ENCODE peak calls at places on chromosome 12, in eight cellular contexts. One of them, this sample, is unnamed.

GRCh38 chr12:62537544-62537943 is 70.9 kb downstream of the MON2 start:
- DNase-seq in PC-3: peak
- DNase-seq in fibroblast of the aortic adventitia: peak
- DNase-seq in heart left ventricle: peak
- DNase-seq in GM12865: no peak
- DNase-seq in choroid plexus epithelial cell: peak
- DNase-seq in OCI-LY7: no peak
- DNase-seq in Panc1: no peak
- DNase-seq in this sample: peak

GRCh38 chr12:84191779-84192178 is 720.8 kb downstream of the SLC6A15 start:
- DNase-seq in GM12865: no peak
- DNase-seq in heart left ventricle: no peak
- DNase-seq in PC-3: no peak
- DNase-seq in Panc1: no peak
- DNase-seq in OCI-LY7: no peak
- DNase-seq in choroid plexus epithelial cell: no peak
- DNase-seq in fibroblast of the aortic adventitia: no peak
- DNase-seq in this sample: no peak

GRCh38 chr12:62977419-62977818 is 42.5 kb upstream of the PPM1H start:
- DNase-seq in fibroblast of the aortic adventitia: no peak
- DNase-seq in Panc1: no peak
- DNase-seq in OCI-LY7: no peak
- DNase-seq in PC-3: peak
- DNase-seq in heart left ventricle: no peak
- DNase-seq in choroid plexus epithelial cell: peak
- DNase-seq in GM12865: no peak
- DNase-seq in this sample: no peak

GRCh38 chr12:65199604-65200003 is 30.2 kb downstream of the LEMD3 start:
- DNase-seq in Panc1: no peak
- DNase-seq in PC-3: no peak
- DNase-seq in fibroblast of the aortic adventitia: no peak
- DNase-seq in GM12865: no peak
- DNase-seq in choroid plexus epithelial cell: no peak
- DNase-seq in OCI-LY7: no peak
- DNase-seq in heart left ventricle: no peak
- DNase-seq in this sample: no peak

GRCh38 chr12:108099085-108099484 is 30.0 kb upstream of the WSCD2 start:
- DNase-seq in PC-3: peak
- DNase-seq in fibroblast of the aortic adventitia: no peak
- DNase-seq in Panc1: no peak
- DNase-seq in GM12865: peak
- DNase-seq in choroid plexus epithelial cell: peak
- DNase-seq in heart left ventricle: no peak
- DNase-seq in OCI-LY7: no peak
- DNase-seq in this sample: no peak

GRCh38 chr12:113207621-113208040 is 13.6 kb upstream of the TPCN1 start:
- DNase-seq in GM12865: peak
- DNase-seq in choroid plexus epithelial cell: peak
- DNase-seq in heart left ventricle: no peak
- DNase-seq in Panc1: no peak
- DNase-seq in OCI-LY7: peak
- DNase-seq in fibroblast of the aortic adventitia: no peak
- DNase-seq in PC-3: no peak
- DNase-seq in this sample: no peak

GRCh38 chr12:69475237-69475984 is 5.2 kb downstream of the FRS2 start:
- DNase-seq in GM12865: no peak
- DNase-seq in choroid plexus epithelial cell: peak
- DNase-seq in fibroblast of the aortic adventitia: peak
- DNase-seq in OCI-LY7: no peak
- DNase-seq in PC-3: no peak
- DNase-seq in Panc1: no peak
- DNase-seq in heart left ventricle: peak
- DNase-seq in this sample: peak

GRCh38 chr12:72102150-72102549 is 163.5 kb downstream of the TPH2 start:
- DNase-seq in GM12865: no peak
- DNase-seq in PC-3: no peak
- DNase-seq in choroid plexus epithelial cell: no peak
- DNase-seq in heart left ventricle: no peak
- DNase-seq in OCI-LY7: no peak
- DNase-seq in Panc1: no peak
- DNase-seq in fibroblast of the aortic adventitia: no peak
- DNase-seq in this sample: no peak

GRCh38 chr12:75816892-75817291 is 214.7 kb downstream of the PHLDA1 start:
- DNase-seq in GM12865: no peak
- DNase-seq in heart left ventricle: no peak
- DNase-seq in Panc1: no peak
- DNase-seq in PC-3: peak
- DNase-seq in OCI-LY7: peak
- DNase-seq in fibroblast of the aortic adventitia: peak
- DNase-seq in choroid plexus epithelial cell: peak
- DNase-seq in this sample: peak

GRCh38 chr12:119668315-119668651 is 350 bp downstream of the PRKAB1 start:
- DNase-seq in GM12865: no peak
- DNase-seq in Panc1: no peak
- DNase-seq in fibroblast of the aortic adventitia: peak
- DNase-seq in heart left ventricle: no peak
- DNase-seq in choroid plexus epithelial cell: peak
- DNase-seq in PC-3: peak
- DNase-seq in OCI-LY7: peak
- DNase-seq in this sample: no peak

GRCh38 chr12:22477166-22477893 is 67.0 kb downstream of the C2CD5 start:
- DNase-seq in Panc1: no peak
- DNase-seq in PC-3: no peak
- DNase-seq in heart left ventricle: no peak
- DNase-seq in OCI-LY7: no peak
- DNase-seq in fibroblast of the aortic adventitia: peak
- DNase-seq in GM12865: no peak
- DNase-seq in choroid plexus epithelial cell: peak
- DNase-seq in this sample: peak

GRCh38 chr12:89448951-89449371 is 75.6 kb downstream of the GALNT4 start:
- DNase-seq in GM12865: no peak
- DNase-seq in choroid plexus epithelial cell: peak
- DNase-seq in OCI-LY7: no peak
- DNase-seq in heart left ventricle: no peak
- DNase-seq in fibroblast of the aortic adventitia: no peak
- DNase-seq in Panc1: no peak
- DNase-seq in PC-3: peak
- DNase-seq in this sample: peak

GRCh38 chr12:128408669-128409068 is 141.7 kb downstream of the TMEM132C start:
- DNase-seq in Panc1: no peak
- DNase-seq in fibroblast of the aortic adventitia: no peak
- DNase-seq in heart left ventricle: no peak
- DNase-seq in GM12865: no peak
- DNase-seq in choroid plexus epithelial cell: no peak
- DNase-seq in OCI-LY7: no peak
- DNase-seq in PC-3: no peak
- DNase-seq in this sample: no peak

GRCh38 chr12:13362260-13362841 is 165.8 kb downstream of the EMP1 start:
- DNase-seq in fibroblast of the aortic adventitia: peak
- DNase-seq in GM12865: peak
- DNase-seq in PC-3: peak
- DNase-seq in OCI-LY7: peak
- DNase-seq in Panc1: peak
- DNase-seq in heart left ventricle: peak
- DNase-seq in choroid plexus epithelial cell: peak
- DNase-seq in this sample: peak

GRCh38 chr12:123120452-123121166 is 30.3 kb downstream of the PITPNM2 start:
- DNase-seq in GM12865: peak
- DNase-seq in heart left ventricle: peak
- DNase-seq in fibroblast of the aortic adventitia: no peak
- DNase-seq in PC-3: peak
- DNase-seq in OCI-LY7: no peak
- DNase-seq in choroid plexus epithelial cell: no peak
- DNase-seq in Panc1: no peak
- DNase-seq in this sample: no peak

GRCh38 chr12:51838762-51839161 is 9.8 kb downstream of the FIGNL2 start:
- DNase-seq in heart left ventricle: no peak
- DNase-seq in OCI-LY7: no peak
- DNase-seq in GM12865: no peak
- DNase-seq in fibroblast of the aortic adventitia: no peak
- DNase-seq in choroid plexus epithelial cell: no peak
- DNase-seq in PC-3: no peak
- DNase-seq in Panc1: no peak
- DNase-seq in this sample: no peak

GRCh38 chr12:47307680-47308399 is 228.1 kb upstream of the AMIGO2 start:
- DNase-seq in OCI-LY7: peak
- DNase-seq in heart left ventricle: no peak
- DNase-seq in fibroblast of the aortic adventitia: peak
- DNase-seq in Panc1: peak
- DNase-seq in GM12865: peak
- DNase-seq in PC-3: peak
- DNase-seq in choroid plexus epithelial cell: peak
- DNase-seq in this sample: peak

GRCh38 chr12:46516933-46517578 is 144.5 kb upstream of the SLC38A2 start:
- DNase-seq in GM12865: peak
- DNase-seq in heart left ventricle: no peak
- DNase-seq in fibroblast of the aortic adventitia: no peak
- DNase-seq in Panc1: no peak
- DNase-seq in OCI-LY7: no peak
- DNase-seq in PC-3: no peak
- DNase-seq in choroid plexus epithelial cell: no peak
- DNase-seq in this sample: no peak

GRCh38 chr12:92139634-92140555 is 5.8 kb downstream of the BTG1 start:
- DNase-seq in choroid plexus epithelial cell: no peak
- DNase-seq in heart left ventricle: no peak
- DNase-seq in Panc1: no peak
- DNase-seq in fibroblast of the aortic adventitia: no peak
- DNase-seq in PC-3: peak
- DNase-seq in OCI-LY7: no peak
- DNase-seq in GM12865: peak
- DNase-seq in this sample: no peak

GRCh38 chr12:1500095-1500801 is 94.1 kb downstream of the FBXL14 start:
- DNase-seq in choroid plexus epithelial cell: peak
- DNase-seq in GM12865: no peak
- DNase-seq in Panc1: no peak
- DNase-seq in heart left ventricle: peak
- DNase-seq in PC-3: peak
- DNase-seq in OCI-LY7: no peak
- DNase-seq in fibroblast of the aortic adventitia: peak
- DNase-seq in this sample: peak

DNA sequence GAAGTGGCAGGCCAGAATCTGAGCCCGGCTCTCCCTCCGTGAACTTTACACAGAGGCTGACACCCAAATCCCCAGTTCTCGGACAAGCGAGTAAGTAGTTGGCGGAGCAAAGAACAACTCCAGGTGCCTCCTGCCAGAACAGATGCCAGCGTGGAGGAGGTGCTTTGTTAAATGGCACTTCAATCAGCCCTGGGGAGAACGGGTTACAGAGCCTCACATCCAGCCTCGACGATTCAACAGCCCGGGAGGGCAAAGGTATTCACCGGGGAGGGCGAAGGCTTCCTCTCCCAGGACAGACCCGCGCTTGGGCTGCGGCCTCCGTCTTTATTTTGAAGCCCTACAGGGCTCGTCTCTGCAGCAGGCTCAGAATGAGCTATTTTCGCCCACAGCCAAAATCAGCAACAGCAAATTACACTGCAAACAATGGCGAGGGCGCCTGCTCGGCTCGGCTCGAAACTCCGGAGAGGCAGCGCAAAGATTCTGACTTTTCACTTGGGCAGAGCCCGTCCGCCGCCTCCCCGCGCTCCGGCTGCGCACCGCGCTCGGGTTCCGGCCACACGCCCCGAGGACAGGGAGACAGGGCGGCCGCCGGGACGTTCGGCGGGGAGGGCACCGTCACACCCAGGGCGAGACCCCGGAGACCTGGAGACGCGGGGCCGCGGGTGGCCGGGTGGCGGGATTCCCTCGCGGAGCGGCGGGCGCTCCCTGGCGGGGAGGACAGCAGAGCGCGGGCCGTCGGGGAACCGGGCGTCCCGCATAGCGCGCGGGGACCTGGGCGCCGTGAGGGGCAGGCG is 811 bp downstream of the TMCC3 start:
- DNase-seq in GM12865: peak
- DNase-seq in OCI-LY7: no peak
- DNase-seq in PC-3: peak
- DNase-seq in heart left ventricle: peak
- DNase-seq in choroid plexus epithelial cell: peak
- DNase-seq in fibroblast of the aortic adventitia: peak
- DNase-seq in Panc1: no peak
- DNase-seq in this sample: peak
- TF ChIP-seq CTCF in GM12865: peak
- TF ChIP-seq CTCF in OCI-LY7: no peak
- TF ChIP-seq CTCF in PC-3: peak
- TF ChIP-seq CTCF in heart left ventricle: peak
- TF ChIP-seq CTCF in choroid plexus epithelial cell: peak
- TF ChIP-seq CTCF in fibroblast of the aortic adventitia: no peak
- TF ChIP-seq CTCF in Panc1: peak
- TF ChIP-seq CTCF in this sample: no peak

GRCh38 chr12:203462-204260 is 10.3 kb downstream of the SLC6A12 start:
- DNase-seq in Panc1: no peak
- DNase-seq in fibroblast of the aortic adventitia: no peak
- DNase-seq in GM12865: no peak
- DNase-seq in OCI-LY7: no peak
- DNase-seq in heart left ventricle: peak
- DNase-seq in PC-3: no peak
- DNase-seq in choroid plexus epithelial cell: no peak
- DNase-seq in this sample: no peak
- H3K4me3 ChIP-seq in Panc1: peak
- H3K4me3 ChIP-seq in fibroblast of the aortic adventitia: peak
- H3K4me3 ChIP-seq in GM12865: no peak
- H3K4me3 ChIP-seq in OCI-LY7: no peak
- H3K4me3 ChIP-seq in heart left ventricle: peak
- H3K4me3 ChIP-seq in PC-3: no peak
- H3K4me3 ChIP-seq in choroid plexus epithelial cell: peak
- H3K4me3 ChIP-seq in this sample: peak

DNA sequence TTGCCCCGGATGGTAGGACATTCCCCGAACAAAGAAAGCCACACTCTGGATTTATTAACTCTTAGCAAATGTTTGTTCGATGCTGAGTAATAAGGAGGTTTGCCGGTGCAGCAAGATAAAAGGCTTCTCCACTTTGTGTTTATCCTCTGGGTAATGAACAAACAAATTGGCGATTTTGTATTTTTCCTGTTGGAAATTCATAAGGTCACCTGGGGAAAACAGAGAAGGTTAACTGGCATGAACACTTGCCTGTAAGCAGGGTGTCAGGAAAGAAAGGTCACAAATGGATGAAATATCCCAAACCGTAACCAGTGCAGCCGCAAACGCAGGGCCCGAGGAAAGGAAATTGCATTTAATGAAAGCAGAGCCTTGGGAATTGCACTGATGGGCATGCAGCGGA is 132.8 kb downstream of the RMST start:
- DNase-seq in Panc1: no peak
- DNase-seq in OCI-LY7: no peak
- DNase-seq in PC-3: peak
- DNase-seq in fibroblast of the aortic adventitia: no peak
- DNase-seq in heart left ventricle: no peak
- DNase-seq in choroid plexus epithelial cell: no peak
- DNase-seq in GM12865: no peak
- DNase-seq in this sample: no peak
- TF ChIP-seq CTCF in Panc1: no peak
- TF ChIP-seq CTCF in OCI-LY7: no peak
- TF ChIP-seq CTCF in PC-3: no peak
- TF ChIP-seq CTCF in fibroblast of the aortic adventitia: no peak
- TF ChIP-seq CTCF in heart left ventricle: no peak
- TF ChIP-seq CTCF in choroid plexus epithelial cell: no peak
- TF ChIP-seq CTCF in GM12865: no peak
- TF ChIP-seq CTCF in this sample: no peak

DNA sequence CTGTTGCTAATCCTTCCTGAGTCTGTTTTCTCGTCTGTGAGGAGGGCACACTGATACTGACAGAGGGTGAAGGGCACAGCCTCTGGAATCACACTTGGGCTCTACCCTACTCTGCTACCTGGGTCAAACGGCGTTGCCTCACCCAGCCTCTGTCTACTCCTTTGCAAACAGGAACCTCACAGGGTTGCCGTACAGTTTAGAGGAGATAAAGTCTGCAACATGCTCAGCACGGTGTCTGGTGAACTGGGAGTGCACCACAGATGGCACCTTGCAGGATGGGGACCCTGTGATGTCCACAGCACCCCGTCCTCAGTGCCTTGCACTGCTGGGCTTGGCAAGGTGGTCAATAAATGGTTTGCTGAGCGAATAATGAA is 38.3 kb downstream of the TESC start:
- DNase-seq in OCI-LY7: no peak
- DNase-seq in GM12865: no peak
- DNase-seq in choroid plexus epithelial cell: no peak
- DNase-seq in Panc1: no peak
- DNase-seq in fibroblast of the aortic adventitia: no peak
- DNase-seq in PC-3: no peak
- DNase-seq in heart left ventricle: no peak
- DNase-seq in this sample: no peak
- H3K4me3 ChIP-seq in OCI-LY7: no peak
- H3K4me3 ChIP-seq in GM12865: no peak
- H3K4me3 ChIP-seq in choroid plexus epithelial cell: no peak
- H3K4me3 ChIP-seq in Panc1: no peak
- H3K4me3 ChIP-seq in fibroblast of the aortic adventitia: no peak
- H3K4me3 ChIP-seq in PC-3: no peak
- H3K4me3 ChIP-seq in heart left ventricle: no peak
- H3K4me3 ChIP-seq in this sample: no peak